ENCODE peak calls at places on chromosomes 5 and 9, in five cellular contexts. C is choroid plexus epithelial cell, H is ovary, U is endodermal cell, B is heart right ventricle. M is an unnamed sample.

GRCh38 chr5:68049053-68049713 is 166.4 kb upstream of the PIK3R1 start:
- DNase-seq in C (no peak), H (no peak), U (no peak), B (no peak), M (no peak)

GRCh38 chr5:170882345-170882744 is 20.5 kb downstream of the RANBP17 start:
- DNase-seq in C (no peak), H (no peak), U (no peak), B (no peak), M (no peak)

GRCh38 chr9:35609820-35610163 is 4.7 kb downstream of the TESK1 start:
- DNase-seq in C (no peak), H (no peak), U (no peak), B (no peak), M (no peak)

GRCh38 chr9:98306384-98307145 is 51.1 kb upstream of the TBC1D2 start:
- DNase-seq in C (peak), H (no peak), U (no peak), B (no peak), M (no peak)

GRCh38 chr9:135189497-135189896 is 102.0 kb downstream of the OLFM1 start:
- DNase-seq in C (no peak), H (no peak), U (no peak), B (no peak), M (no peak)

GRCh38 chr5:140108093-140109049 is 5.5 kb upstream of the PURA start:
- DNase-seq in C (no peak), H (peak), U (peak), B (peak), M (no peak)

GRCh38 chr9:132078369-132079356 is 1.0 kb downstream of the MED27 start:
- DNase-seq in C (peak), H (peak), U (no peak), B (no peak), M (peak)

GRCh38 chr9:86352440-86353106 is 1.6 kb downstream of the TUT7 start:
- DNase-seq in C (peak), H (no peak), U (no peak), B (no peak), M (peak)

GRCh38 chr5:73114029-73114688 is 6.2 kb upstream of the TMEM171 start:
- DNase-seq in C (no peak), H (no peak), U (no peak), B (no peak), M (no peak)

GRCh38 chr5:14305045-14305444 is 161.9 kb downstream of the TRIO start:
- DNase-seq in C (peak), H (no peak), U (no peak), B (no peak), M (peak)

GRCh38 chr9:86396412-86396811 is 42.2 kb upstream of the TUT7 start:
- DNase-seq in C (no peak), H (no peak), U (no peak), B (no peak), M (no peak)

GRCh38 chr9:72931437-72931836 is 21.4 kb downstream of the ALDH1A1 start:
- DNase-seq in C (no peak), H (no peak), U (no peak), B (no peak), M (no peak)

GRCh38 chr9:2634158-2634557 is 12.6 kb downstream of the VLDLR start:
- DNase-seq in C (no peak), H (no peak), U (no peak), B (no peak), M (no peak)

GRCh38 chr5:103424453-103425205 is 138.0 kb downstream of the NUDT12 start:
- DNase-seq in C (peak), H (no peak), U (no peak), B (no peak), M (peak)

GRCh38 chr5:138216799-138217198 is 3.7 kb upstream of the CDC23 start:
- DNase-seq in C (no peak), H (no peak), U (no peak), B (no peak), M (no peak)

GRCh38 chr5:15366676-15367391 is 133.1 kb upstream of the FBXL7 start:
- DNase-seq in C (peak), H (no peak), U (no peak), B (no peak), M (peak)

GRCh38 chr5:62043289-62044274 is 262.4 kb upstream of the KIF2A start:
- DNase-seq in C (no peak), H (no peak), U (peak), B (no peak), M (no peak)

GRCh38 chr9:134263575-134263974 is 62.7 kb upstream of the RXRA start:
- DNase-seq in C (no peak), H (peak), U (no peak), B (no peak), M (no peak)

GRCh38 chr9:69895659-69896058 is 75.0 kb downstream of the CFAP95 start:
- DNase-seq in C (no peak), H (no peak), U (no peak), B (no peak), M (no peak)

GRCh38 chr9:129278391-129279237 is 100.6 kb upstream of the IER5L start:
- DNase-seq in C (peak), H (peak), U (peak), B (no peak), M (no peak)

GRCh38 chr9:88953401-88954029 is 37.8 kb upstream of the S1PR3 start:
- DNase-seq in C (peak), H (no peak), U (no peak), B (no peak), M (peak)

GRCh38 chr9:18857334-18857733 is 175.7 kb downstream of the SAXO1 start:
- DNase-seq in C (no peak), H (no peak), U (no peak), B (no peak), M (no peak)

GRCh38 chr9:75834878-75835277 is 55.6 kb upstream of the PCSK5 start:
- DNase-seq in C (no peak), H (no peak), U (no peak), B (no peak), M (no peak)

GRCh38 chr5:56663523-56663922 is 151.8 kb upstream of the MAP3K1 start:
- DNase-seq in C (no peak), H (no peak), U (no peak), B (no peak), M (no peak)

GRCh38 chr9:38112010-38112409 is 43.0 kb upstream of the SHB start:
- DNase-seq in C (no peak), H (no peak), U (no peak), B (no peak), M (no peak)

GRCh38 chr9:135216666-135217431 is 129.4 kb downstream of the OLFM1 start:
- DNase-seq in C (no peak), H (no peak), U (peak), B (peak), M (peak)

GRCh38 chr5:34055671-34056070 is 12.7 kb upstream of the C1QTNF3 start:
- DNase-seq in C (no peak), H (no peak), U (no peak), B (no peak), M (no peak)

GRCh38 chr9:133078486-133078885 is 16.7 kb downstream of the CEL start:
- DNase-seq in C (no peak), H (no peak), U (peak), B (no peak), M (no peak)

GRCh38 chr9:123663529-123663928 is 266.4 kb downstream of the DENND1A start:
- DNase-seq in C (no peak), H (no peak), U (no peak), B (no peak), M (no peak)

GRCh38 chr5:147446528-147446927 is 63.3 kb downstream of the DPYSL3 start:
- DNase-seq in C (no peak), H (peak), U (no peak), B (no peak), M (peak)

GRCh38 chr9:115413304-115413703 is 295.3 kb upstream of the TNC start:
- DNase-seq in C (no peak), H (no peak), U (no peak), B (no peak), M (no peak)

GRCh38 chr5:120388016-120388781 is 75.9 kb upstream of the PRR16 start:
- DNase-seq in C (peak), H (no peak), U (no peak), B (no peak), M (peak)

GRCh38 chr9:124757589-124757988 is 13.5 kb downstream of the NR6A1 start:
- DNase-seq in C (no peak), H (no peak), U (no peak), B (no peak), M (no peak)

GRCh38 chr5:10707198-10708187 is 53.5 kb downstream of the DAP start:
- DNase-seq in C (peak), H (no peak), U (no peak), B (no peak), M (peak)

DNA sequence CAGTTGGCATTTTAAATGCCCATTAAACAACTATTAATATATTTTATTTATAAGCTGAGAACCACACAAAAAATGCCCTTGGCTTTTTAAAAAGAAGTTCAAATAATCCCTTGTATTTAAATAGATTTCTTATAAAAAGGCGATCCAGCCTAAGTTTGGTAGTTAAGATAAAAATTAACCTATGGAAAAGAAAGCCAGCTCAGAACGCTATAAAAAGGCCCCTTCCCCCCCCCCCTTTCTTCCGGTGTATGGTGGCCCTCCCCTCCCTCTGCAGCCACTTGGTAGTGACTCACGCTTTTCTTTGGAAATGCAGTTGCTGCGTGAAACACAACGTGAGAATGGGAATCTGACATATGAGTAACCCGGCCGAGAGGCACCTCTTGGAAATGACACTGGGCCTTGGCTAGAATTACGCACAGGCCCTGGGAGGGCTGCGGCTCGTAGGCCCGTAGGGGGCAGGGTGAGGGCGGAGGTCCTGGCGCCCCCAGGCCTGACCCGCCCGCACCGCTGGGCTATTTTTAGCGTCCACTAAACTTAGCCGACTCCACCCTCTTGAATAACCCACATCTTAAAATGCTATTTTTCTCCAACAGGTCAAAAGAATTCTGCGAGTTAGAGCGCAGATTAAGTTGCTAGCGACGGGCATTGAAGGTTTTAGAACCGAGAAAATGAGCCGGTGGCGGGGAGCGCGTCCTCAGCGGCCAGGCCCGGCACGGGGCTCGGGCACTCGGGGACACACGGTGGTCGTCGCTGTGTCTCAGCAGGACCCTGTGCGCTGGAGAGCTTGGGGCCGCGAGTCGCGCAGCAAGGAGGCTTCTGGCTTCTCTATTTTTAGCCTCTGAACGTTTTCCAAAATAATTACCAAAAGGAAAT is 168.7 kb downstream of the AUH start:
- DNase-seq in C (peak), H (peak), U (peak), B (peak), M (peak)
- TF ChIP-seq CTCF in C (peak), H (peak), U (peak), B (peak), M (peak)

GRCh38 chr5:54644226-54644625 is 126.7 kb downstream of the SNX18 start:
- DNase-seq in C (peak), H (no peak), U (no peak), B (no peak), M (peak)
- H3K4me3 ChIP-seq in C (no peak), H (no peak), U (no peak), B (no peak), M (no peak)

GRCh38 chr5:112551437-112552018 is 132.5 kb upstream of the EPB41L4A start:
- DNase-seq in C (peak), H (peak), U (peak), B (no peak), M (peak)
- TF ChIP-seq CTCF in C (peak), H (peak), U (peak), B (peak), M (peak)

GRCh38 chr9:127877566-127877998 is at the start of gene AK1:
- DNase-seq in C (peak), H (peak), U (peak), B (peak), M (peak)
- H3K4me3 ChIP-seq in C (peak), H (peak), U (peak), B (peak), M (peak)

GRCh38 chr9:104991144-104991953 is 63.4 kb upstream of the ABCA1 start:
- DNase-seq in C (peak), H (peak), U (peak), B (peak), M (peak)
- TF ChIP-seq CTCF in C (no peak), H (no peak), U (no peak), B (no peak), M (no peak)

DNA sequence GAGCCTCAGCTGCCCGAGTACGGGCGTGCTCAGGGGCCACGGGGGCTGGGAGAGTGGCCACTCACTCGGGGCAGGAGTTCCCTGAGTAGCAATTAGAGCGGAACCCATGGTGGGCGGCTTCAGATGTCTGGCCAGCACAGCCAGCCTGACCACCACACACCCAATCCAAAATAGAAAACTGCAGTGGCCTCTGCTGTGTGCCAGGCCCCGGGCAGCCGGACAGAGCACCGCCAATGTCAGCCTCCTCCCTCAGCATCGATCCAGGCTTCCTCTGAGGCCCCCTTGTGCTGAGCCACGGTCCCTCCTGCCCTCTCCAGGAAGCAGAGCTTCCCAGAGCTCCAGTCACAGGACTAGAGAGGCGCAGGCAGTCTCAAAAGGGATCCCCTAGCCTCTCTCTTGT is 2.7 kb downstream of the ADAMTS2 start:
- DNase-seq in C (peak), H (peak), U (no peak), B (no peak), M (peak)
- H3K4me3 ChIP-seq in C (peak), H (no peak), U (no peak), B (no peak), M (peak)

DNA sequence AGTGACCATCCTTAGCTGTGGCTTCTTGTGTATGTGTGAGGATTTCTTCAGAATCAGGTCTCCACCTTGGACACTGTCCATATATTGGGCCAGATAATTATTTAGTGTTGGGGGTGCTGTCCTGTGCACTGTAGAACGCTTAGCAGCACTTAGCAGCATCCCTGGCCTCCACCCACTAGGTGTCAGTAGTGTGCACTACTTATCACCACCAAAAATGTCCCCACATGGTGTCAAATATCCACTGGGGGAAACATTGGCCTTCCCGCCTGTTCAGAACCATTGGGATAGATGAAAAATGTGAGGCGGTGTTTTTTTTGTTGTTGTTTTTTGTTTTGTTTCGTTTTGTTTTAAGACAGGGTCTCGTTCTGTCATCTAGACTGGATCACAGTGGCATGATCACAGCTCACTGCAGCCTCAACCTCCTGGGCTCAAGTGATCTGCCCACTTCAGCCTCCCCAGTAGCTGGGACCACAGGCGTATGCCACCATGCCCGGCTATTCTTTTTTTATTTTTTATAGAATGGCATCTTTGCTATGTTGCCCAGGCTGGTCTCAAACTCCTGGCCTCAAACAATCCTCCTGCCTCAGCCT is 67.7 kb downstream of the TENT4A start:
- DNase-seq in C (peak), H (no peak), U (peak), B (no peak), M (no peak)
- TF ChIP-seq CTCF in C (peak), H (no peak), U (peak), B (peak), M (peak)

M was measured in fibroblast of the aortic adventitia.